ENCODE peak calls at places on chromosome 9, in ten cellular contexts. P is HCT116; X is heart left ventricle; L is HepG2; Y is NT2/D1; G is body of pancreas; J is left ventricle myocardium inferior; S is tibial nerve; T is spleen; Q is CD8-positive, alpha-beta T cell. F is an unnamed sample.

GRCh38 chr9:15936316-15936869 is 383.6 kb downstream of the CCDC171 start:
- DNase-seq in X (peak; percentile 38), G (no peak), T (no peak), J (peak; percentile 18), Q (no peak), S (no peak), L (no peak), P (no peak), Y (no peak), F (no peak)

GRCh38 chr9:70390922-70391321 is 23.5 kb downstream of the KLF9 start:
- DNase-seq in L (no peak), S (no peak), Q (no peak), X (no peak), G (no peak), J (no peak), T (no peak), Y (no peak), P (no peak), F (no peak)

GRCh38 chr9:129182625-129183494 is 4.8 kb upstream of the IER5L start:
- DNase-seq in J (no peak), T (no peak), S (no peak), X (peak; percentile 53), G (no peak), L (peak; percentile 62), P (no peak), Y (no peak), Q (no peak), F (no peak)

GRCh38 chr9:135076876-135077430 is 10.5 kb upstream of the OLFM1 start:
- DNase-seq in J (no peak), X (no peak), Q (no peak), T (peak; percentile 41), L (no peak), G (no peak), Y (no peak), P (no peak), S (no peak), F (no peak)

GRCh38 chr9:16727452-16728127 is 142.9 kb downstream of the BNC2 start:
- DNase-seq in L (no peak), X (no peak), T (no peak), Y (no peak), G (no peak), J (no peak), S (no peak), P (no peak), Q (no peak), F (no peak)

GRCh38 chr9:96514108-96514824 is 64.3 kb downstream of the HABP4 start:
- DNase-seq in Q (no peak), L (no peak), S (no peak), Y (no peak), T (no peak), G (no peak), X (no peak), J (no peak), P (no peak), F (no peak)

GRCh38 chr9:113347479-113347878 is 1.9 kb upstream of the BSPRY start:
- DNase-seq in T (no peak), X (no peak), Y (no peak), P (no peak), J (no peak), S (no peak), Q (no peak), G (no peak), L (no peak), F (no peak)

GRCh38 chr9:86281577-86282076 is 711 bp downstream of the ISCA1 start:
- DNase-seq in S (no peak), T (no peak), Y (no peak), L (peak; percentile 72), X (no peak), Q (no peak), G (no peak), J (no peak), P (no peak), F (peak; percentile 37)

GRCh38 chr9:88312517-88313103 is 75.6 kb upstream of the SPIN1 start:
- DNase-seq in L (no peak), Q (no peak), G (no peak), J (no peak), T (no peak), S (no peak), Y (no peak), P (no peak), X (no peak), F (no peak)

GRCh38 chr9:128902351-128903078 is 18.3 kb upstream of the PHYHD1 start:
- DNase-seq in G (peak; percentile 39), X (peak; percentile 64), J (peak; percentile 56), L (no peak), Y (no peak), Q (peak; percentile 89), P (no peak), T (peak; percentile 97), S (no peak), F (no peak)

GRCh38 chr9:6414291-6414690 is 1.3 kb downstream of the UHRF2 start:
- DNase-seq in L (no peak), Y (no peak), Q (no peak), T (no peak), X (no peak), S (no peak), P (no peak), J (no peak), G (no peak), F (peak; percentile 10)

GRCh38 chr9:131762356-131762932 is 22.6 kb upstream of the RAPGEF1 start:
- DNase-seq in J (peak; percentile 75), Y (peak; percentile 77), L (peak; percentile 41), Q (peak; percentile 81), G (peak; percentile 81), X (peak; percentile 81), P (peak; percentile 43), S (peak; percentile 41), T (peak; percentile 94), F (peak; percentile 91)

GRCh38 chr9:128629852-128630545 is 26.6 kb downstream of the DYNC2I2 start:
- DNase-seq in G (no peak), L (no peak), Q (no peak), J (no peak), X (no peak), T (peak; percentile 61), Y (no peak), P (no peak), S (no peak), F (no peak)

GRCh38 chr9:125756499-125756898 is 9.3 kb downstream of the PBX3 start:
- DNase-seq in X (no peak), Q (no peak), Y (no peak), P (no peak), J (no peak), S (no peak), L (no peak), T (no peak), G (no peak), F (no peak)

GRCh38 chr9:69122086-69122390 is 52.0 kb upstream of the TJP2 start:
- DNase-seq in P (no peak), T (peak; percentile 84), J (peak; percentile 71), G (peak; percentile 78), X (peak; percentile 84), Y (peak; percentile 36), L (peak; percentile 29), S (peak; percentile 48), Q (peak; percentile 17), F (peak; percentile 61)

GRCh38 chr9:88732128-88732527 is 197.2 kb downstream of the NXNL2 start:
- DNase-seq in S (no peak), L (no peak), G (no peak), X (no peak), T (no peak), J (no peak), Y (no peak), Q (no peak), P (no peak), F (no peak)

GRCh38 chr9:89116064-89116817 is 62.4 kb downstream of the SHC3 start:
- DNase-seq in Q (no peak), X (no peak), J (no peak), P (no peak), Y (no peak), T (no peak), G (no peak), L (no peak), S (no peak), F (no peak)

GRCh38 chr9:110148384-110148783 is 59.6 kb downstream of the C9orf152 start:
- DNase-seq in Y (no peak), L (no peak), X (no peak), J (no peak), Q (no peak), S (no peak), T (peak; percentile 82), P (no peak), G (no peak), F (no peak)
- H3K4me3 ChIP-seq in Y (no peak overlapping the region), L (no peak overlapping the region), X (no peak overlapping the region), J (peak overlapping the region; percentile 20), Q (peak overlapping the region; percentile 31), S (peak overlapping the region; percentile 19), T (no peak overlapping the region), P (no peak overlapping the region), G (no peak overlapping the region), F (no peak overlapping the region)

GRCh38 chr9:93139365-93140182 is 5.5 kb upstream of the NINJ1 start:
- DNase-seq in X (no peak), S (no peak), P (no peak), Y (no peak), L (no peak), J (no peak), G (no peak), Q (no peak), T (peak; percentile 69), F (no peak)
- H3K4me1 ChIP-seq in X (peaks cover 17% of the 10 kb centered on the region), S (peaks cover 11% of the 10 kb centered on the region), P (peaks cover 12% of the 10 kb centered on the region), Y (peaks cover 22% of the 10 kb centered on the region), L (peaks cover 89% of the 10 kb centered on the region), J (peaks cover 21% of the 10 kb centered on the region), G (peaks cover 29% of the 10 kb centered on the region), Q (peaks cover 58% of the 10 kb centered on the region), T (peaks cover 56% of the 10 kb centered on the region), F (peaks cover 2% of the 10 kb centered on the region)

DNA sequence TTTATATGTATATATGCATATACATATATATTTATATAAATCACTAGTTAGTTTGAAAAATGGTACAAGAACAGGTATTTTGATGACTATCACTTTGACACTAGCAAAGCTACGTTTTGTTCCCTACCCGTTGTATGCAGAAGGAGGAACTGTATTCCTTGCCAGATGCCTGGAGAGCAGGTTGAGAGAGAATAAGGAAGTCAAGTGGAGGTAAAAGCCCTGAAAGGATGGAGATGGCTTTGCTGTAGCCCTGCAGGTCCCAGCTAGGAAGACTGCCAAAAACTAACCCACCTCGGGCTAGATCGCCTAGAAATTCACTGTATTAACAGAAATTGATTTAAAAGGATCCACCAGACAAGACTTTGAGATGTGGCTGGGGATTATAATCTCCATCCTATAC is 229.3 kb downstream of the RFX3 start:
- DNase-seq in X (no peak), P (no peak), S (no peak), Y (no peak), J (no peak), Q (no peak), T (no peak), L (no peak), G (no peak), F (no peak)
- H3K4me3 ChIP-seq in X (no peak overlapping the region), P (no peak overlapping the region), S (no peak overlapping the region), Y (no peak overlapping the region), J (no peak overlapping the region), Q (no peak overlapping the region), T (no peak overlapping the region), L (no peak overlapping the region), G (no peak overlapping the region), F (no peak overlapping the region)

DNA sequence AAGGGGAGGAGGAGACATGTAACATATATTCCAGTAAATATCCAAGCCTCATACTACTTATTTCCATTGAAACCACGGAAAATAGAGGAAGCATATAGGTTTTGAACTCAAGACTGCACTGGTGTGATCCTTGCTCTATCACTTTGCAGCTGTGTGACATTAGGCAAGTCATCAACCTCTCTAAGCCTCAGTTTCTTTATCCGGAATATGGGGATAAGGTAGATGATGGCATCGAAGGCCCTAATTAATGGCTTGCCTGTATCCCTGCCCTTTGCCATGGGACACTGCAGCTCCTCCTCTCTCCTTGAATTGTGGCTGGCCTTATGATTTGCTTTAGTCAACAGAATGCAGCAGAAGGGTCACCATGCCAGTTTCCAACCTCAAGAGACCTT is 6.9 kb downstream of the SHB start:
- DNase-seq in X (no peak), T (no peak), P (no peak), Y (no peak), Q (no peak), J (no peak), S (no peak), L (no peak), G (no peak), F (no peak)
- H3K4me1 ChIP-seq in X (peaks cover 98% of the 10 kb centered on the region), T (peaks cover 59% of the 10 kb centered on the region), P (peaks cover 44% of the 10 kb centered on the region), Y (peaks cover 21% of the 10 kb centered on the region), Q (peaks cover 3% of the 10 kb centered on the region), J (peaks cover 100% of the 10 kb centered on the region), S (peaks cover 11% of the 10 kb centered on the region), L (peaks cover 93% of the 10 kb centered on the region), G (peaks cover 81% of the 10 kb centered on the region), F (peaks cover 22% of the 10 kb centered on the region)

F was measured in HAP-1.